ENCODE peak calls at places on chromosomes 3 and 15, in seven cellular contexts. Y is GM23248, O is tibial artery, C is epithelial cell of proximal tubule, A is naive B cell, I is HFF-Myc, Z is NCI-H1105 treated with DMSO at 0.1 percent for 48 hours. P is an unnamed sample.
A peak's percentile ranks its signal among the peaks of the same experiment; 100 is the strongest.

GRCh38 chr15:86553116-86553515 is 473.4 kb downstream of the AGBL1 start:
- DNase-seq in Y (no peak), O (no peak), C (no peak), A (no peak), I (no peak), Z (no peak), P (no peak)

GRCh38 chr3:193744048-193744821 is 151.2 kb downstream of the OPA1 start:
- DNase-seq in Y (no peak), O (no peak), C (peak; percentile 61), A (no peak), I (no peak), Z (no peak), P (no peak)

GRCh38 chr3:13502791-13503060 is 22.6 kb downstream of the HDAC11 start:
- DNase-seq in Y (no peak), O (no peak), C (no peak), A (no peak), I (no peak), Z (no peak), P (no peak)

GRCh38 chr15:45573961-45574629 is 13.1 kb upstream of the BLOC1S6 start:
- DNase-seq in Y (peak; percentile 29), O (no peak), C (no peak), A (no peak), I (no peak), Z (no peak), P (peak; percentile 69)

GRCh38 chr3:190514163-190515153 is 573 bp downstream of the IL1RAP start:
- DNase-seq in Y (peak; percentile 81), O (peak; percentile 58), C (no peak), A (peak; percentile 17), I (no peak), Z (peak; percentile 11), P (no peak)

GRCh38 chr3:177068967-177069366 is 128.3 kb downstream of the TBL1XR1 start:
- DNase-seq in Y (no peak), O (no peak), C (no peak), A (no peak), I (no peak), Z (no peak), P (no peak)

GRCh38 chr15:61381501-61381900 is 152.4 kb upstream of the RORA start:
- DNase-seq in Y (no peak), O (no peak), C (no peak), A (no peak), I (no peak), Z (no peak), P (no peak)

GRCh38 chr15:92012368-92012629 is 158.8 kb downstream of the SLCO3A1 start:
- DNase-seq in Y (peak; percentile 59), O (no peak), C (no peak), A (no peak), I (no peak), Z (no peak), P (no peak)

GRCh38 chr3:46087871-46088270 is 60.6 kb upstream of the XCR1 start:
- DNase-seq in Y (peak; percentile 23), O (peak; percentile 51), C (no peak), A (no peak), I (no peak), Z (no peak), P (no peak)

GRCh38 chr15:97009036-97009555 is 678.6 kb downstream of the NR2F2 start:
- DNase-seq in Y (no peak), O (no peak), C (no peak), A (no peak), I (no peak), Z (no peak), P (no peak)

GRCh38 chr3:124800511-124801374 is 70.5 kb downstream of the UMPS start:
- DNase-seq in Y (no peak), O (no peak), C (no peak), A (no peak), I (no peak), Z (peak; percentile 77), P (no peak)

GRCh38 chr15:54803139-54803808 is 393.5 kb downstream of the RSL24D1 start:
- DNase-seq in Y (no peak), O (no peak), C (no peak), A (peak; percentile 6), I (no peak), Z (no peak), P (no peak)

GRCh38 chr3:150547045-150547753 is 612 bp downstream of the EIF2A start:
- DNase-seq in Y (peak; percentile 61), O (no peak), C (no peak), A (no peak), I (no peak), Z (no peak), P (no peak)

GRCh38 chr15:89967892-89968291 is 33.2 kb upstream of the ZNF710 start:
- DNase-seq in Y (no peak), O (no peak), C (no peak), A (no peak), I (no peak), Z (no peak), P (no peak)

GRCh38 chr3:4474683-4475490 is 7.8 kb upstream of the SUMF1 start:
- DNase-seq in Y (peak; percentile 65), O (peak; percentile 57), C (peak; percentile 68), A (peak; percentile 23), I (peak; percentile 19), Z (no peak), P (no peak)

GRCh38 chr15:87760915-87761314 is 495.6 kb downstream of the NTRK3 start:
- DNase-seq in Y (no peak), O (no peak), C (no peak), A (no peak), I (no peak), Z (no peak), P (no peak)

GRCh38 chr3:100226712-100227429 is 33.9 kb upstream of the TBC1D23 start:
- DNase-seq in Y (peak; percentile 60), O (no peak), C (no peak), A (no peak), I (no peak), Z (no peak), P (no peak)

P was measured in progenitor cell of endocrine pancreas.